ENCODE peak calls at places on chromosomes 12 and 14, in four cellular contexts. One of them, this sample, is unnamed.

GRCh38 chr14:78697341-78697740 is 527.2 kb downstream of the NRXN3 start:
- DNase-seq in endothelial cell: no peak
- DNase-seq in AG20443: peak
- DNase-seq in activated B cell treated with CpG ODN at 0.5 μM for 24 hours: no peak
- DNase-seq in this sample: no peak

GRCh38 chr12:30440826-30441602 is 254.7 kb downstream of the IPO8 start:
- DNase-seq in endothelial cell: peak
- DNase-seq in AG20443: peak
- DNase-seq in activated B cell treated with CpG ODN at 0.5 μM for 24 hours: no peak
- DNase-seq in this sample: no peak

GRCh38 chr12:66065623-66066022 is 64.9 kb downstream of the LLPH start:
- DNase-seq in endothelial cell: no peak
- DNase-seq in AG20443: no peak
- DNase-seq in activated B cell treated with CpG ODN at 0.5 μM for 24 hours: no peak
- DNase-seq in this sample: no peak

GRCh38 chr14:71532349-71532748 is 399.9 kb upstream of the RGS6 start:
- DNase-seq in endothelial cell: no peak
- DNase-seq in AG20443: peak
- DNase-seq in activated B cell treated with CpG ODN at 0.5 μM for 24 hours: no peak
- DNase-seq in this sample: no peak

GRCh38 chr12:131348226-131349010 is 362.5 kb upstream of the SFSWAP start:
- DNase-seq in endothelial cell: no peak
- DNase-seq in AG20443: no peak
- DNase-seq in activated B cell treated with CpG ODN at 0.5 μM for 24 hours: no peak
- DNase-seq in this sample: no peak

GRCh38 chr14:54444701-54445100 is 3.5 kb upstream of the CNIH1 start:
- DNase-seq in endothelial cell: no peak
- DNase-seq in AG20443: peak
- DNase-seq in activated B cell treated with CpG ODN at 0.5 μM for 24 hours: no peak
- DNase-seq in this sample: no peak

GRCh38 chr12:121218588-121219352 is 8.8 kb downstream of the P2RX4 start:
- DNase-seq in endothelial cell: no peak
- DNase-seq in AG20443: no peak
- DNase-seq in activated B cell treated with CpG ODN at 0.5 μM for 24 hours: no peak
- DNase-seq in this sample: no peak

GRCh38 chr12:20602671-20603402 is 92.3 kb upstream of the SLCO1C1 start:
- DNase-seq in endothelial cell: no peak
- DNase-seq in AG20443: peak
- DNase-seq in activated B cell treated with CpG ODN at 0.5 μM for 24 hours: no peak
- DNase-seq in this sample: no peak

GRCh38 chr14:68970096-68970612 is 8.9 kb downstream of the ACTN1 start:
- DNase-seq in endothelial cell: no peak
- DNase-seq in AG20443: no peak
- DNase-seq in activated B cell treated with CpG ODN at 0.5 μM for 24 hours: no peak
- DNase-seq in this sample: no peak

GRCh38 chr12:108856170-108856427 is 1.3 kb downstream of the SSH1 start:
- DNase-seq in endothelial cell: no peak
- DNase-seq in AG20443: no peak
- DNase-seq in activated B cell treated with CpG ODN at 0.5 μM for 24 hours: no peak
- DNase-seq in this sample: no peak

GRCh38 chr14:77128414-77128891 is 13.1 kb downstream of the ZDHHC22 start:
- DNase-seq in endothelial cell: no peak
- DNase-seq in AG20443: no peak
- DNase-seq in activated B cell treated with CpG ODN at 0.5 μM for 24 hours: no peak
- DNase-seq in this sample: no peak

GRCh38 chr12:11704094-11704493 is 54.6 kb downstream of the ETV6 start:
- DNase-seq in endothelial cell: no peak
- DNase-seq in AG20443: no peak
- DNase-seq in activated B cell treated with CpG ODN at 0.5 μM for 24 hours: no peak
- DNase-seq in this sample: no peak

GRCh38 chr14:100536141-100536540 is 51.1 kb downstream of the BEGAIN start:
- DNase-seq in endothelial cell: no peak
- DNase-seq in AG20443: no peak
- DNase-seq in activated B cell treated with CpG ODN at 0.5 μM for 24 hours: no peak
- DNase-seq in this sample: no peak

GRCh38 chr12:15995801-15996200 is 84.7 kb downstream of the DERA start:
- DNase-seq in endothelial cell: no peak
- DNase-seq in AG20443: no peak
- DNase-seq in activated B cell treated with CpG ODN at 0.5 μM for 24 hours: no peak
- DNase-seq in this sample: no peak

GRCh38 chr12:4809449-4810218 is 89.4 kb downstream of the GALNT8 start:
- DNase-seq in endothelial cell: peak
- DNase-seq in AG20443: no peak
- DNase-seq in activated B cell treated with CpG ODN at 0.5 μM for 24 hours: no peak
- DNase-seq in this sample: peak

GRCh38 chr12:51322452-51322851 is 1.5 kb downstream of the BIN2 start:
- DNase-seq in endothelial cell: no peak
- DNase-seq in AG20443: no peak
- DNase-seq in activated B cell treated with CpG ODN at 0.5 μM for 24 hours: no peak
- DNase-seq in this sample: no peak

GRCh38 chr14:53214384-53214783 is 61.3 kb upstream of the DDHD1 start:
- DNase-seq in endothelial cell: no peak
- DNase-seq in AG20443: no peak
- DNase-seq in activated B cell treated with CpG ODN at 0.5 μM for 24 hours: no peak
- DNase-seq in this sample: no peak

GRCh38 chr12:3204143-3204542 is 127.0 kb downstream of the TSPAN9 start:
- DNase-seq in endothelial cell: no peak
- DNase-seq in AG20443: no peak
- DNase-seq in activated B cell treated with CpG ODN at 0.5 μM for 24 hours: no peak
- DNase-seq in this sample: no peak

GRCh38 chr12:116594325-116595038 is 35.3 kb downstream of the MAP1LC3B2 start:
- DNase-seq in endothelial cell: no peak
- DNase-seq in AG20443: no peak
- DNase-seq in activated B cell treated with CpG ODN at 0.5 μM for 24 hours: peak
- DNase-seq in this sample: no peak

GRCh38 chr12:122282066-122282465 is 15.8 kb upstream of the VPS33A start:
- DNase-seq in endothelial cell: no peak
- DNase-seq in AG20443: peak
- DNase-seq in activated B cell treated with CpG ODN at 0.5 μM for 24 hours: no peak
- DNase-seq in this sample: no peak

GRCh38 chr12:59600174-59600573 is 4.3 kb downstream of the SLC16A7 start:
- DNase-seq in endothelial cell: no peak
- DNase-seq in AG20443: peak
- DNase-seq in activated B cell treated with CpG ODN at 0.5 μM for 24 hours: no peak
- DNase-seq in this sample: no peak

GRCh38 chr12:116319851-116320621 is 42.5 kb upstream of the MED13L start:
- DNase-seq in endothelial cell: no peak
- DNase-seq in AG20443: peak
- DNase-seq in activated B cell treated with CpG ODN at 0.5 μM for 24 hours: no peak
- DNase-seq in this sample: no peak

GRCh38 chr12:98578821-98579220 is 14.7 kb upstream of the SLC25A3 start:
- DNase-seq in endothelial cell: no peak
- DNase-seq in AG20443: no peak
- DNase-seq in activated B cell treated with CpG ODN at 0.5 μM for 24 hours: no peak
- DNase-seq in this sample: no peak

GRCh38 chr12:119936705-119937323 is 52.2 kb upstream of the BICDL1 start:
- DNase-seq in endothelial cell: no peak
- DNase-seq in AG20443: no peak
- DNase-seq in activated B cell treated with CpG ODN at 0.5 μM for 24 hours: no peak
- DNase-seq in this sample: no peak

GRCh38 chr14:71739273-71739990 is 192.8 kb upstream of the RGS6 start:
- DNase-seq in endothelial cell: peak
- DNase-seq in AG20443: no peak
- DNase-seq in activated B cell treated with CpG ODN at 0.5 μM for 24 hours: no peak
- DNase-seq in this sample: no peak

GRCh38 chr12:90801776-90802175 is 153.2 kb downstream of the CCER1 start:
- DNase-seq in endothelial cell: no peak
- DNase-seq in AG20443: peak
- DNase-seq in activated B cell treated with CpG ODN at 0.5 μM for 24 hours: no peak
- DNase-seq in this sample: no peak

GRCh38 chr12:69701821-69702220 is 2.7 kb upstream of the BEST3 start:
- DNase-seq in endothelial cell: no peak
- DNase-seq in AG20443: no peak
- DNase-seq in activated B cell treated with CpG ODN at 0.5 μM for 24 hours: no peak
- DNase-seq in this sample: peak

GRCh38 chr12:89470741-89471504 is 53.7 kb downstream of the GALNT4 start:
- DNase-seq in endothelial cell: no peak
- DNase-seq in AG20443: peak
- DNase-seq in activated B cell treated with CpG ODN at 0.5 μM for 24 hours: no peak
- DNase-seq in this sample: no peak

GRCh38 chr12:64004639-64005038 is 160.1 kb downstream of the SRGAP1 start:
- DNase-seq in endothelial cell: no peak
- DNase-seq in AG20443: no peak
- DNase-seq in activated B cell treated with CpG ODN at 0.5 μM for 24 hours: no peak
- DNase-seq in this sample: no peak

GRCh38 chr12:2273288-2273687 is 220.5 kb downstream of the CACNA1C start:
- DNase-seq in endothelial cell: no peak
- DNase-seq in AG20443: peak
- DNase-seq in activated B cell treated with CpG ODN at 0.5 μM for 24 hours: no peak
- DNase-seq in this sample: no peak

GRCh38 chr14:89093083-89093482 is 268.6 kb downstream of the TTC8 start:
- DNase-seq in endothelial cell: no peak
- DNase-seq in AG20443: no peak
- DNase-seq in activated B cell treated with CpG ODN at 0.5 μM for 24 hours: no peak
- DNase-seq in this sample: no peak

GRCh38 chr12:72057330-72057911 is 118.8 kb downstream of the TPH2 start:
- DNase-seq in endothelial cell: no peak
- DNase-seq in AG20443: no peak
- DNase-seq in activated B cell treated with CpG ODN at 0.5 μM for 24 hours: no peak
- DNase-seq in this sample: no peak

GRCh38 chr12:57518920-57519757 is 1.2 kb downstream of the DDIT3 start:
- DNase-seq in endothelial cell: no peak
- DNase-seq in AG20443: no peak
- DNase-seq in activated B cell treated with CpG ODN at 0.5 μM for 24 hours: peak
- DNase-seq in this sample: no peak

GRCh38 chr14:91911474-91912032 is 35.9 kb downstream of the FBLN5 start:
- DNase-seq in endothelial cell: peak
- DNase-seq in AG20443: peak
- DNase-seq in activated B cell treated with CpG ODN at 0.5 μM for 24 hours: peak
- DNase-seq in this sample: no peak

GRCh38 chr14:54652188-54652889 is 85.4 kb downstream of the SAMD4A start:
- DNase-seq in endothelial cell: peak
- DNase-seq in AG20443: peak
- DNase-seq in activated B cell treated with CpG ODN at 0.5 μM for 24 hours: no peak
- DNase-seq in this sample: peak

GRCh38 chr12:110860833-110861291 is 14.1 kb downstream of the CCDC63 start:
- DNase-seq in endothelial cell: no peak
- DNase-seq in AG20443: no peak
- DNase-seq in activated B cell treated with CpG ODN at 0.5 μM for 24 hours: no peak
- DNase-seq in this sample: no peak

GRCh38 chr14:89444044-89444443 is 27.0 kb upstream of the FOXN3 start:
- DNase-seq in endothelial cell: no peak
- DNase-seq in AG20443: no peak
- DNase-seq in activated B cell treated with CpG ODN at 0.5 μM for 24 hours: no peak
- DNase-seq in this sample: no peak

GRCh38 chr12:33251548-33251947 is 188.1 kb downstream of the SYT10 start:
- DNase-seq in endothelial cell: no peak
- DNase-seq in AG20443: no peak
- DNase-seq in activated B cell treated with CpG ODN at 0.5 μM for 24 hours: no peak
- DNase-seq in this sample: no peak

GRCh38 chr14:93880025-93880820 is 46.9 kb upstream of the FAM181A start:
- DNase-seq in endothelial cell: no peak
- DNase-seq in AG20443: peak
- DNase-seq in activated B cell treated with CpG ODN at 0.5 μM for 24 hours: no peak
- DNase-seq in this sample: no peak

This sample was measured in frontal cortex.